ENCODE peak calls at places on chromosomes 4 and X, in four cellular contexts. C, M, Q and N are unnamed samples.

GRCh38 chrX:40267334-40268118 is 169.8 kb upstream of the BCOR start:
- DNase-seq in C (no peak), Q (peak; percentile 12), M (peak; percentile 10), N (no peak)

GRCh38 chr4:115249808-115250207 is 136.4 kb upstream of the NDST4 start:
- DNase-seq in M (no peak), C (no peak), Q (no peak), N (no peak)

GRCh38 chr4:1187182-1187581 is 14.8 kb upstream of the SPON2 start:
- DNase-seq in Q (peak; percentile 7), C (peak; percentile 27), M (no peak), N (no peak)

GRCh38 chr4:122329876-122330595 is 48.8 kb upstream of the ADAD1 start:
- DNase-seq in C (no peak), Q (no peak), M (no peak), N (no peak)

GRCh38 chrX:23631136-23631535 is 36.2 kb upstream of the PRDX4 start:
- DNase-seq in C (no peak), Q (no peak), M (no peak), N (no peak)

GRCh38 chr4:106358899-106359298 is 9.7 kb downstream of the GIMD1 start:
- DNase-seq in Q (no peak), M (no peak), C (no peak), N (no peak)

GRCh38 chrX:15616531-15616930 is 15.8 kb upstream of the ACE2 start:
- DNase-seq in M (no peak), C (no peak), Q (no peak), N (no peak)

GRCh38 chrX:48999030-48999429 is 3.0 kb downstream of the GRIPAP1 start:
- DNase-seq in C (no peak), M (no peak), Q (no peak), N (no peak)

GRCh38 chr4:7427326-7428260 is 7.1 kb downstream of the PSAPL1 start:
- DNase-seq in C (peak; percentile 21), M (no peak), Q (no peak), N (no peak)

GRCh38 chrX:101617211-101618191 is at the start of gene ARMCX6:
- DNase-seq in Q (peak; percentile 62), M (peak; percentile 91), C (peak; percentile 75), N (peak; percentile 43)

GRCh38 chr4:17504081-17504480 is 7.8 kb downstream of the QDPR start:
- DNase-seq in C (no peak), Q (no peak), M (no peak), N (no peak)

GRCh38 chr4:149719806-149720205 is 95.8 kb downstream of the IQCM start:
- DNase-seq in M (no peak), C (no peak), Q (no peak), N (no peak)

GRCh38 chrX:118974908-118975671 is 672 bp downstream of the LONRF3 start:
- DNase-seq in C (peak; percentile 68), Q (no peak), M (peak; percentile 21), N (peak; percentile 32)

GRCh38 chr4:77104405-77105292 is 28.9 kb upstream of the CCNI start:
- DNase-seq in M (peak; percentile 38), Q (peak; percentile 51), C (peak; percentile 74), N (no peak)

GRCh38 chrX:150507251-150507856 is 61.1 kb upstream of the MTM1 start:
- DNase-seq in C (no peak), M (no peak), Q (no peak), N (no peak)

GRCh38 chr4:175373031-175373430 is 439.0 kb downstream of the GPM6A start:
- DNase-seq in Q (no peak), C (no peak), M (no peak), N (no peak)

GRCh38 chrX:22135171-22135711 is 103.1 kb downstream of the PHEX start:
- DNase-seq in Q (no peak), C (no peak), M (peak; percentile 37), N (no peak)

GRCh38 chr4:88446124-88446523 is 10.8 kb upstream of the HERC5 start:
- DNase-seq in M (no peak), C (no peak), Q (no peak), N (no peak)

GRCh38 chrX:15215366-15215765 is 54.5 kb downstream of the ASB9 start:
- DNase-seq in Q (no peak), M (no peak), C (no peak), N (no peak)

GRCh38 chr4:171588764-171589163 is 224.4 kb upstream of the GALNTL6 start:
- DNase-seq in C (no peak), M (no peak), Q (no peak), N (no peak)

GRCh38 chr4:151548708-151549107 is 139.7 kb downstream of the FHIP1A start:
- DNase-seq in Q (no peak), M (no peak), C (no peak), N (no peak)

GRCh38 chrX:115467961-115468360 is 93.0 kb upstream of the PLS3 start:
- DNase-seq in M (no peak), C (no peak), Q (no peak), N (no peak)

GRCh38 chr4:169098054-169098896 is 88.2 kb upstream of the CBR4 start:
- DNase-seq in C (no peak), M (no peak), Q (no peak), N (no peak)

GRCh38 chr4:4591071-4591470 is 49.2 kb upstream of the STX18 start:
- DNase-seq in C (no peak), Q (no peak), M (no peak), N (no peak)

GRCh38 chrX:132651411-132652086 is 162.7 kb upstream of the MBNL3 start:
- DNase-seq in C (no peak), M (peak; percentile 2), Q (no peak), N (no peak)

GRCh38 chrX:9703406-9703805 is 62.2 kb downstream of the GPR143 start:
- DNase-seq in C (no peak), M (no peak), Q (no peak), N (no peak)

GRCh38 chr4:174865418-174865985 is 36.5 kb upstream of the GLRA3 start:
- DNase-seq in M (no peak), C (no peak), Q (no peak), N (no peak)

GRCh38 chrX:151448509-151448908 is 51.5 kb downstream of the VMA21 start:
- DNase-seq in M (no peak), Q (no peak), C (no peak), N (no peak)

GRCh38 chrX:526295-527224 is 104.0 kb upstream of the SHOX start:
- DNase-seq in M (no peak), Q (no peak), C (no peak), N (no peak)

GRCh38 chr4:152372444-152372843 is 163.4 kb downstream of the FBXW7 start:
- DNase-seq in M (no peak), C (no peak), Q (no peak), N (no peak)